ENCODE peak calls at places on chromosome 22, in six cellular contexts. F is ovary, J is OCI-LY7, L is transverse colon, H is SK-N-SH, U is pancreas. C is an unnamed sample. For H3K4me1, the result is how much of the 10 kb centered on the place peaks cover.

GRCh38 chr22:32904044-32904443 is 102.5 kb downstream of the TIMP3 start:
- DNase-seq in F (no peak), J (peak), L (peak), H (peak), U (peak), C (peak)

GRCh38 chr22:37019309-37020191 is at the start of the genes MPST and TST:
- DNase-seq in F (peak), J (peak), L (peak), H (peak), U (peak), C (peak)

GRCh38 chr22:18023509-18024275 is 669 bp downstream of the MICAL3 start:
- DNase-seq in F (peak), J (peak), L (peak), H (peak), U (peak), C (peak)

GRCh38 chr22:17797721-17798559 is 23.7 kb upstream of the BID start:
- DNase-seq in F (no peak), J (peak), L (no peak), H (no peak), U (no peak), C (no peak)

GRCh38 chr22:18984564-18984963 is 48.5 kb upstream of the PRODH start:
- DNase-seq in F (no peak), J (no peak), L (no peak), H (no peak), U (peak), C (no peak)

GRCh38 chr22:37243402-37244113 is 511 bp downstream of the RAC2 start:
- DNase-seq in F (no peak), J (no peak), L (no peak), H (peak), U (no peak), C (no peak)

GRCh38 chr22:31852691-31853370 is 91.5 kb upstream of the YWHAH start:
- DNase-seq in F (no peak), J (no peak), L (no peak), H (no peak), U (no peak), C (no peak)

GRCh38 chr22:32720924-32721323 is 80.6 kb upstream of the TIMP3 start:
- DNase-seq in F (no peak), J (no peak), L (no peak), H (peak), U (no peak), C (no peak)

GRCh38 chr22:31206896-31207687 is 5.0 kb upstream of the LIMK2 start:
- DNase-seq in F (no peak), J (no peak), L (peak), H (no peak), U (no peak), C (peak)

GRCh38 chr22:36435516-36436415 is 45.7 kb downstream of the TXN2 start:
- DNase-seq in F (no peak), J (no peak), L (peak), H (no peak), U (peak), C (peak)

GRCh38 chr22:22955866-22956535 is 68.4 kb downstream of the IGLL5 start:
- DNase-seq in F (peak), J (peak), L (peak), H (peak), U (peak), C (no peak)

GRCh38 chr22:31346733-31347250 is 646 bp upstream of the PATZ1 start:
- DNase-seq in F (peak), J (no peak), L (peak), H (peak), U (peak), C (peak)

GRCh38 chr22:19597399-19597735 is 73.2 kb upstream of the CLDN5 start:
- DNase-seq in F (no peak), J (peak), L (no peak), H (no peak), U (no peak), C (no peak)

GRCh38 chr22:35842954-35843353 is 125.3 kb downstream of the APOL5 start:
- DNase-seq in F (no peak), J (peak), L (no peak), H (peak), U (no peak), C (peak)

GRCh38 chr22:31579835-31580242 is 82.2 kb downstream of the PISD start:
- DNase-seq in F (no peak), J (no peak), L (no peak), H (no peak), U (no peak), C (no peak)

GRCh38 chr22:35966314-35967045 is 62.1 kb downstream of the RBFOX2 start:
- DNase-seq in F (no peak), J (no peak), L (no peak), H (no peak), U (no peak), C (no peak)

GRCh38 chr22:37462426-37462825 is 23.8 kb downstream of the MFNG start:
- DNase-seq in F (no peak), J (no peak), L (no peak), H (peak), U (no peak), C (no peak)

GRCh38 chr22:37309221-37310074 is 27.1 kb downstream of the CYTH4 start:
- DNase-seq in F (no peak), J (peak), L (peak), H (peak), U (no peak), C (no peak)

GRCh38 chr22:32490279-32490678 is 15.7 kb downstream of the FBXO7 start:
- DNase-seq in F (no peak), J (no peak), L (no peak), H (no peak), U (no peak), C (no peak)

GRCh38 chr22:23147632-23148387 is 2.5 kb downstream of the RAB36 start:
- DNase-seq in F (no peak), J (no peak), L (no peak), H (no peak), U (peak), C (peak)

GRCh38 chr22:35446365-35446764 is 46.4 kb downstream of the MCM5 start:
- DNase-seq in F (peak), J (no peak), L (peak), H (no peak), U (no peak), C (peak)

GRCh38 chr22:38755911-38756532 is at the start of gene SUN2:
- DNase-seq in F (peak), J (peak), L (peak), H (peak), U (peak), C (peak)

GRCh38 chr22:41447435-41448188 is 1.0 kb upstream of the TOB2 start:
- DNase-seq in F (peak), J (peak), L (peak), H (peak), U (peak), C (peak)

GRCh38 chr22:33328789-33329296 is 270.7 kb upstream of the SYN3 start:
- DNase-seq in F (no peak), J (no peak), L (no peak), H (no peak), U (no peak), C (peak)

GRCh38 chr22:31496007-31496734 is at the start of gene SFI1:
- DNase-seq in F (peak), J (peak), L (peak), H (peak), U (peak), C (peak)

GRCh38 chr22:19872779-19873137 is 18.1 kb upstream of the GNB1L start:
- DNase-seq in F (peak), J (no peak), L (no peak), H (no peak), U (no peak), C (no peak)

GRCh38 chr22:41369089-41369745 is 12.5 kb upstream of the TEF start:
- DNase-seq in F (peak), J (no peak), L (no peak), H (no peak), U (peak), C (no peak)

GRCh38 chr22:19056951-19057401 is 65.2 kb downstream of the DGCR2 start:
- DNase-seq in F (no peak), J (no peak), L (no peak), H (no peak), U (no peak), C (no peak)

GRCh38 chr22:33492210-33492651 is 428.0 kb downstream of the LARGE1 start:
- DNase-seq in F (no peak), J (peak), L (no peak), H (peak), U (no peak), C (no peak)

GRCh38 chr22:37425800-37426531 is 1.3 kb downstream of the ELFN2 start:
- DNase-seq in F (no peak), J (peak), L (no peak), H (no peak), U (no peak), C (no peak)

GRCh38 chr22:46063861-46064235 is 86.5 kb upstream of the PPARA start:
- DNase-seq in F (peak), J (no peak), L (peak), H (no peak), U (peak), C (no peak)
- H3K4me1 ChIP-seq in F (under half), J (under half), L (half or more), H (under half), U (half or more), C (under half)

GRCh38 chr22:26321469-26321913 is 107.6 kb upstream of the ASPHD2 start:
- DNase-seq in F (no peak), J (no peak), L (no peak), H (no peak), U (peak), C (no peak)
- TF ChIP-seq CTCF in F (no peak), J (no peak), L (no peak), H (no peak), U (no peak), C (no peak)

GRCh38 chr22:24149191-24149590 is 32.1 kb upstream of the SUSD2 start:
- DNase-seq in F (no peak), J (no peak), L (no peak), H (no peak), U (no peak), C (no peak)
- H3K4me1 ChIP-seq in F (under half), J (under half), L (half or more), H (under half), U (under half), C (under half)

GRCh38 chr22:27546157-27546556 is 255.4 kb downstream of the MN1 start:
- DNase-seq in F (no peak), J (no peak), L (no peak), H (no peak), U (no peak), C (no peak)
- TF ChIP-seq CTCF in F (no peak), J (no peak), L (no peak), H (no peak), U (no peak), C (no peak)

GRCh38 chr22:45314789-45315188 is 5.1 kb downstream of the FAM118A start:
- DNase-seq in F (no peak), J (no peak), L (no peak), H (no peak), U (no peak), C (no peak)
- H3K4me1 ChIP-seq in F (under half), J (under half), L (half or more), H (under half), U (under half), C (under half)

GRCh38 chr22:39907035-39907434 is 6.2 kb downstream of the GRAP2 start:
- DNase-seq in F (no peak), J (no peak), L (no peak), H (no peak), U (no peak), C (no peak)
- TF ChIP-seq CTCF in F (no peak), J (no peak), L (no peak), H (no peak), U (no peak), C (no peak)

DNA sequence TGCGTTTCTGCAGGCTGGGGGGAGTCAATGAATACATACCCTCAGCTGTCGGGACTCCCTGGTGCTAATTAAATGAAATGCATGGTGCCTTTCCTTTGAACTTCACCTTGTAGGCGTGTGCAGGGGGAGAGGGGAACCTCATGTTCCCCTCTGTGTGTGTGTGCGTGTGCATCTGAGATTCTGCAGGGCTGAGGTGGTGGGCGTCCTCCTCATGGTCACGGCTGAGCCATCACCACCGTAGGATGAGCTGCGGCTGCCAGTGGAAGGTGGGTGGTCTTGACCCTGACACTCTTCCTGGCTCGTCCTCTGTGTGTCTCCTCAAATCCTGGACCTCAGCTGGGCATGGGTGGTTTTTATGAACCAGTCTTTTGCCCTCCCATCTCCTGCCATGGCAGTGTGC is 53.0 kb upstream of the TTLL12 start:
- DNase-seq in F (no peak), J (no peak), L (no peak), H (no peak), U (no peak), C (no peak)
- H3K4me1 ChIP-seq in F (half or more), J (under half), L (under half), H (under half), U (under half), C (under half)

DNA sequence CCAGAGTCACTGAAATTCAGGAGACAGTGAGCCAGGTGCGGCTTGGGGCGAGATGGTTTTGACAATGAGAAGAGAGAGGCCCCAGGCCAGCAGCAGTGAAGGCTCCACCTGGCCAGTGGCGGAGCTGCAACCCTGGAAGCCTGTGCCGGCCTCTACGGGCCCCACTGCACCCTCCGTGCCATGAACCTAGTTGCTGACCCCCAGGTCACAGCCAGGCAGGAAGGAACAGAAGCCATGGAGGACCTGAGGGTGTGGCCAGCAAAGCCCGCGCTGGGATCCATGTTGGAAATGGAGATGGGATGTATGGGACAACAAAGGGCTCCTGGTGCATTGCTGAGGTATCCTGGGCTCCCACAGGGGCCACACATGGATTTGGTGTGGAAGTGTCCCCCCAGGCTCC is 1528.5 kb downstream of the BRD1 start:
- DNase-seq in F (no peak), J (no peak), L (no peak), H (peak), U (no peak), C (no peak)
- TF ChIP-seq CTCF in F (no peak), J (no peak), L (no peak), H (no peak), U (no peak), C (no peak)

DNA sequence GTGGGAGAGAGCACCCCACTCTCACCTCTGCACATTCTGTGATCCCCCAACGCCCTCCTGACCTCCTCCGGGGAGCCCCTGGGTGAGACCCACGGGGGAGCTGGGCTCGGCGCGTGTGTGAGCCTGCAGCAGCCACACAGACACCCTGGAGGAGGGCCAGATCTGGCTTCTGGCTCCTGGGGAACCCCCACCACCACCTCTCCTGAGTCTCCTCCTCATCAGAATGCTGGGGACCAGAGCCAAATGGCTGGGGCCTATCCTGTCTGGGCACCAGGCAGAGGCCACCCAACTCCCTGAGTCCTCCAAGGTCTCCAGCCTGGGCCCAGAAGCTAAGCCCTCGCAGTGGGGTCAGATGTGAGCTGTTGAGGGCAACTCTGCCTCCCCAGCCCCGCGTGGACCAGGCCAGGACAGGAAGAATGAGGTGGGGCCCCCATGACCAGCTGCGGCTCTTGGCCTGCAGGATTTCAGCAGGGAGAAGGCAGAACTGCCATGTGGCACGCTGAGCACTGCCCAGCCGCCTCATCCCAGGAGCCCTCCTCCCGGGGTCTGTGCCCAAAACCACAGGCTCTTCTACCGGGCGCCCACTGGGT is 5.5 kb upstream of the PIM3 start:
- DNase-seq in F (no peak), J (no peak), L (no peak), H (no peak), U (peak), C (no peak)
- H3K4me1 ChIP-seq in F (under half), J (under half), L (half or more), H (under half), U (half or more), C (under half)

GRCh38 chr22:29689872-29690213 is 30.0 kb upstream of the CABP7 start:
- DNase-seq in F (peak), J (peak), L (peak), H (peak), U (peak), C (no peak)
- TF ChIP-seq CTCF in F (peak), J (peak), L (peak), H (peak), U (peak), C (peak)

C was measured in PC-9.